ENCODE peak calls at places on chromosomes 11 and 22, in six cellular contexts. F, Z, K, R, C and X are unnamed samples.

GRCh38 chr11:77130763-77131513 is 2.9 kb downstream of the MYO7A start:
- DNase-seq in R (no peak), Z (no peak), K (peak), C (peak), F (peak), X (no peak)

GRCh38 chr11:65432133-65432650 is 9.6 kb downstream of the NEAT1 start:
- DNase-seq in Z (no peak), R (no peak), K (no peak), F (peak), C (no peak), X (peak)

GRCh38 chr22:24554316-24555159 is at the start of gene GUCD1:
- DNase-seq in Z (no peak), F (peak), R (peak), K (peak), C (peak), X (peak)

GRCh38 chr22:27124336-27125023 is 467.1 kb downstream of the MIAT start:
- DNase-seq in C (peak), R (no peak), F (no peak), K (no peak), Z (no peak), X (no peak)

GRCh38 chr11:75174781-75175370 is 24.0 kb downstream of the SLCO2B1 start:
- DNase-seq in K (no peak), Z (no peak), F (peak), R (no peak), C (peak), X (no peak)

GRCh38 chr11:1807628-1807995 is 27.2 kb upstream of the SYT8 start:
- DNase-seq in C (no peak), Z (no peak), R (no peak), K (no peak), F (no peak), X (no peak)

GRCh38 chr11:17658211-17658610 is 61.2 kb upstream of the MYOD1 start:
- DNase-seq in F (no peak), R (no peak), Z (no peak), K (no peak), C (no peak), X (no peak)

GRCh38 chr11:115642660-115643059 is 138.4 kb upstream of the CADM1 start:
- DNase-seq in F (no peak), R (no peak), K (no peak), Z (no peak), C (no peak), X (no peak)

GRCh38 chr11:62370743-62371440 is 33.6 kb downstream of the ASRGL1 start:
- DNase-seq in K (no peak), Z (no peak), F (no peak), R (no peak), C (no peak), X (no peak)

GRCh38 chr11:1728931-1729691 is 21.3 kb downstream of the IFITM10 start:
- DNase-seq in Z (no peak), C (no peak), F (no peak), K (no peak), R (no peak), X (no peak)

GRCh38 chr11:72705442-72706365 is 31.5 kb upstream of the PDE2A start:
- DNase-seq in Z (no peak), C (no peak), R (no peak), K (peak), F (no peak), X (no peak)

GRCh38 chr11:46535688-46536087 is 58.1 kb downstream of the AMBRA1 start:
- DNase-seq in K (no peak), F (no peak), R (no peak), C (no peak), Z (no peak), X (no peak)

GRCh38 chr11:2387266-2387982 is 10.3 kb downstream of the CD81 start:
- DNase-seq in R (no peak), Z (no peak), K (peak), F (peak), C (no peak), X (no peak)

GRCh38 chr11:117300301-117300700 is 9.2 kb downstream of the BACE1-AS start:
- DNase-seq in K (peak), Z (peak), F (peak), C (peak), R (no peak), X (no peak)

GRCh38 chr11:95711162-95711944 is 78.2 kb downstream of the FAM76B start:
- DNase-seq in Z (no peak), C (peak), F (peak), K (no peak), R (peak), X (no peak)

GRCh38 chr22:49212466-49212865 is 615.2 kb downstream of the BRD1 start:
- DNase-seq in F (no peak), Z (no peak), K (no peak), C (no peak), R (no peak), X (no peak)

GRCh38 chr11:83645561-83645960 is 359.4 kb upstream of the CCDC90B start:
- DNase-seq in R (no peak), Z (no peak), K (no peak), F (no peak), C (no peak), X (no peak)

GRCh38 chr22:41418717-41419116 is 27.9 kb downstream of the TOB2 start:
- DNase-seq in K (no peak), C (no peak), R (no peak), Z (no peak), F (no peak), X (no peak)

GRCh38 chr11:108115495-108116140 is 5.7 kb upstream of the ACAT1 start:
- DNase-seq in R (peak), F (peak), Z (peak), K (peak), C (peak), X (peak)

GRCh38 chr11:68454767-68455166 is 5.8 kb upstream of the PPP6R3 start:
- DNase-seq in R (no peak), F (no peak), K (peak), Z (no peak), C (no peak), X (no peak)

GRCh38 chr22:43789452-43789851 is 22.7 kb downstream of the EFCAB6 start:
- DNase-seq in F (peak), C (peak), K (no peak), Z (no peak), R (peak), X (no peak)

GRCh38 chr22:44827666-44828065 is 75.3 kb downstream of the ARHGAP8 start:
- DNase-seq in R (no peak), Z (no peak), K (no peak), F (no peak), C (no peak), X (no peak)

GRCh38 chr22:27880778-27881394 is 38.2 kb downstream of the PITPNB start:
- DNase-seq in K (peak), Z (peak), F (peak), R (peak), C (peak), X (peak)

GRCh38 chr22:46815132-46815531 is 52.7 kb downstream of the TBC1D22A start:
- DNase-seq in K (no peak), F (no peak), C (no peak), R (no peak), Z (no peak), X (no peak)

GRCh38 chr11:91305402-91305801 is 919.2 kb upstream of the FAT3 start:
- DNase-seq in K (no peak), F (no peak), Z (no peak), C (no peak), R (no peak), X (no peak)

GRCh38 chr11:2473361-2474058 is 28.7 kb downstream of the KCNQ1 start:
- DNase-seq in K (no peak), F (no peak), C (no peak), R (no peak), Z (no peak), X (no peak)

GRCh38 chr11:94883878-94884277 is 89.5 kb downstream of the CWC15 start:
- DNase-seq in K (no peak), F (no peak), R (no peak), Z (no peak), C (no peak), X (no peak)

GRCh38 chr11:48261600-48261999 is 2.1 kb upstream of the OR4X1 start:
- DNase-seq in C (no peak), Z (no peak), F (no peak), R (no peak), K (no peak), X (no peak)
- H3K4me2 ChIP-seq in C (no peak), Z (no peak), F (no peak), R (no peak), K (no peak), X (no peak)

GRCh38 chr11:10797561-10797960 is 11.2 kb downstream of the EIF4G2 start:
- DNase-seq in R (no peak), F (no peak), Z (no peak), C (no peak), K (no peak), X (no peak)
- H3K4me2 ChIP-seq in R (no peak), F (no peak), Z (no peak), C (no peak), K (no peak), X (no peak)

GRCh38 chr11:107017104-107017432 is 1.2 kb downstream of the GUCY1A2 start:
- DNase-seq in C (peak), K (no peak), Z (no peak), F (no peak), R (no peak), X (no peak)
- H3K4me2 ChIP-seq in C (peak), K (peak), Z (peak), F (no peak), R (no peak), X (peak)

GRCh38 chr11:113274708-113275582 is 39.4 kb upstream of the TTC12 start:
- DNase-seq in R (peak), F (no peak), Z (no peak), K (peak), C (no peak), X (no peak)

GRCh38 chr11:113278481-113278880 is 35.9 kb upstream of the TTC12 start:
- DNase-seq in C (no peak), R (no peak), F (no peak), Z (no peak), K (no peak), X (no peak)

GRCh38 chr11:113273720-113274119 is 40.7 kb upstream of the TTC12 start:
- DNase-seq in R (no peak), C (no peak), K (no peak), F (no peak), Z (no peak), X (no peak)

GRCh38 chr11:113272927-113273615 is 41.3 kb upstream of the TTC12 start:
- DNase-seq in R (no peak), Z (no peak), K (no peak), C (no peak), F (no peak), X (no peak)

DNA sequence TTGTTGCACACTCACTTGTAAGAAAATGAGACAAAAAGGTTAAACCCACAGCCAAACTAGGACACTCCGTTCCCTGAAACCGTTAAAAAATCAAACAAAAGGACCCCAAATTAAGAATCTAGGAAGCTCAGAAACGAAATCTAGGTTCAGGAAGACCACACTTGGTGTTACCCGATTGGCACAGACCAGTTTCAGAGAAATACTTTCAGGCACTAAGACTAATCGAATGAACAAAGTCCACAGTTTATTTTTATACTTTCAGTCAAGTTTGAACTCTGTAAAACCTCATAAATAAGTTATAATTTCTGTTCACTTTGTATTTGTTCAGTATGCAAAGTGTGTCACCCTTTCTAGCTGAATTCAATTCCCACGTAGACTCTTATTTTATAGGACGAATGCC is 38.8 kb upstream of the TTC12 start:
- DNase-seq in C (no peak), K (no peak), Z (no peak), R (no peak), F (no peak), X (no peak)
- H3K4me2 ChIP-seq in C (no peak), K (no peak), Z (no peak), R (no peak), F (no peak), X (no peak)

DNA sequence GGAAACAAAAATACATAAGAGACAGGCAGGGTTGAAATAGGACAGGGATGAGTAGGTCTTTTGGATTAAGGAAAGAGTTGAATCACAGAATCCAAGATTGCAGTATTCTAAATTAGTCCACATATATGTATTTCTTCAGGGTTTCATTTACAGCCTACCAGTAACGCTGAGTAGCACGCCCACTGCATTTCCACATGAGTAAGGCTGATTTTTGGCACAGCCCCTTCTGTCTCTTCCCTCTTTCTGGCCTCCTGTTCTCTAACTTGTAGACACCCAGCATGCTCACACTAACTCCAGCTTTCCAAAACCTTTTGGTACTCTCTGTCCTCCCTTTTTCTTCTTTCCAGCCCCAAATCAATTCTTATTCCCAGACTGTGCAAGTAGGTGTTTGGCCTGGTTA is 3.7 kb upstream of the SIK2 start:
- DNase-seq in K (no peak), R (no peak), Z (no peak), C (peak), F (peak), X (no peak)
- H3K4me2 ChIP-seq in K (no peak), R (no peak), Z (no peak), C (no peak), F (no peak), X (no peak)

GRCh38 chr22:38260760-38261477 is 11.9 kb downstream of the TMEM184B start:
- DNase-seq in K (peak), C (no peak), Z (peak), F (peak), R (no peak), X (no peak)
- H3K4me2 ChIP-seq in K (peak), C (peak), Z (no peak), F (peak), R (no peak), X (no peak)

GRCh38 chr11:57729479-57729878 is 11.8 kb upstream of the SELENOH start:
- DNase-seq in Z (no peak), R (no peak), K (no peak), F (no peak), C (no peak), X (no peak)
- H3K4me2 ChIP-seq in Z (no peak), R (no peak), K (no peak), F (no peak), C (no peak), X (no peak)